ENCODE peak calls at places on chromosomes 4 and X, in seven cellular contexts. V is prostate gland; E is GM20000; G is CD8-positive, alpha-beta T cell; D is GDM1; X is memory B cell; J is RWPE1. B is an unnamed sample.

GRCh38 chr4:113961322-113961698 is 18.1 kb downstream of the ARSJ start:
- DNase-seq in V (no peak), E (no peak), G (no peak), D (no peak), X (no peak), J (peak), B (no peak)

GRCh38 chr4:34939073-34939472 is 1305.2 kb downstream of the ARAP2 start:
- DNase-seq in V (no peak), E (no peak), G (no peak), D (no peak), X (no peak), J (no peak), B (no peak)

GRCh38 chr4:184252136-184253071 is 34.7 kb upstream of the ENPP6 start:
- DNase-seq in V (no peak), E (no peak), G (no peak), D (no peak), X (no peak), J (no peak), B (no peak)

GRCh38 chr4:773214-773613 is 52.7 kb downstream of the CPLX1 start:
- DNase-seq in V (no peak), E (no peak), G (no peak), D (no peak), X (no peak), J (no peak), B (no peak)

GRCh38 chrX:30612250-30612655 is 34.7 kb upstream of the TASL start:
- DNase-seq in V (no peak), E (no peak), G (no peak), D (no peak), X (no peak), J (no peak), B (no peak)

GRCh38 chr4:101020956-101021355 is 326.4 kb downstream of the PPP3CA start:
- DNase-seq in V (no peak), E (peak), G (no peak), D (peak), X (no peak), J (peak), B (no peak)

GRCh38 chrX:134020910-134021309 is 35.5 kb upstream of the GPC3 start:
- DNase-seq in V (no peak), E (no peak), G (no peak), D (no peak), X (no peak), J (no peak), B (no peak)

GRCh38 chrX:13697440-13697839 is 8.5 kb downstream of the RAB9A start:
- DNase-seq in V (no peak), E (peak), G (no peak), D (no peak), X (peak), J (no peak), B (no peak)

GRCh38 chr4:6272863-6273660 is 3.4 kb downstream of the WFS1 start:
- DNase-seq in V (no peak), E (no peak), G (no peak), D (no peak), X (no peak), J (peak), B (no peak)

GRCh38 chrX:153905481-153906095 is 1.1 kb downstream of the AVPR2 start:
- DNase-seq in V (no peak), E (no peak), G (no peak), D (no peak), X (no peak), J (no peak), B (no peak)

GRCh38 chr4:99651811-99652545 is 5.7 kb downstream of the C4orf54 start:
- DNase-seq in V (no peak), E (no peak), G (no peak), D (no peak), X (no peak), J (no peak), B (no peak)

GRCh38 chr4:122777846-122778501 is 45.5 kb downstream of the BBS12 start:
- DNase-seq in V (no peak), E (no peak), G (no peak), D (no peak), X (no peak), J (no peak), B (no peak)

GRCh38 chr4:998096-998691 is 5.0 kb upstream of the SLC26A1 start:
- DNase-seq in V (no peak), E (no peak), G (no peak), D (no peak), X (no peak), J (no peak), B (no peak)

GRCh38 chrX:119579414-119579813 is 5.1 kb downstream of the UBE2A start:
- DNase-seq in V (no peak), E (no peak), G (no peak), D (no peak), X (peak), J (no peak), B (no peak)

GRCh38 chrX:124033821-124034220 is 72.3 kb downstream of the STAG2 start:
- DNase-seq in V (no peak), E (no peak), G (no peak), D (no peak), X (no peak), J (no peak), B (no peak)

GRCh38 chr4:38873290-38873949 is 5.8 kb downstream of the FAM114A1 start:
- DNase-seq in V (no peak), E (no peak), G (no peak), D (peak), X (no peak), J (no peak), B (no peak)

GRCh38 chr4:148170408-148171385 is 271.5 kb downstream of the NR3C2 start:
- DNase-seq in V (no peak), E (no peak), G (no peak), D (no peak), X (no peak), J (peak), B (no peak)

GRCh38 chr4:122914938-122915337 is 7.5 kb downstream of the NUDT6 start:
- DNase-seq in V (no peak), E (no peak), G (no peak), D (no peak), X (no peak), J (no peak), B (no peak)

GRCh38 chrX:132968282-132968681 is 9.9 kb upstream of the HS6ST2 start:
- DNase-seq in V (no peak), E (no peak), G (no peak), D (no peak), X (no peak), J (no peak), B (no peak)

GRCh38 chr4:128461300-128462103 is 173.9 kb upstream of the PGRMC2 start:
- DNase-seq in V (no peak), E (no peak), G (no peak), D (no peak), X (no peak), J (no peak), B (no peak)

GRCh38 chrX:15679246-15679645 is 14.6 kb upstream of the CLTRN start:
- DNase-seq in V (no peak), E (no peak), G (no peak), D (no peak), X (no peak), J (no peak), B (no peak)

GRCh38 chrX:81489987-81490386 is 288.1 kb downstream of the SH3BGRL start:
- DNase-seq in V (no peak), E (no peak), G (no peak), D (no peak), X (no peak), J (no peak), B (peak)

GRCh38 chr4:132526652-132527051 is 622.4 kb upstream of the PCDH10 start:
- DNase-seq in V (no peak), E (no peak), G (no peak), D (no peak), X (no peak), J (no peak), B (no peak)

GRCh38 chr4:54332577-54332976 is 103.5 kb downstream of the PDGFRA start:
- DNase-seq in V (no peak), E (no peak), G (no peak), D (no peak), X (no peak), J (no peak), B (no peak)

GRCh38 chr4:121688261-121688660 is 8.5 kb downstream of the ANXA5 start:
- DNase-seq in V (no peak), E (no peak), G (no peak), D (no peak), X (no peak), J (no peak), B (no peak)

GRCh38 chr4:31442236-31442635 is 722.1 kb downstream of the PCDH7 start:
- DNase-seq in V (no peak), E (no peak), G (no peak), D (no peak), X (no peak), J (no peak), B (no peak)

GRCh38 chr4:55752810-55753209 is 66.8 kb upstream of the EXOC1L start:
- DNase-seq in V (no peak), E (no peak), G (no peak), D (no peak), X (no peak), J (no peak), B (peak)

GRCh38 chr4:24321151-24321550 is 263.2 kb downstream of the DHX15 start:
- DNase-seq in V (no peak), E (no peak), G (no peak), D (no peak), X (no peak), J (peak), B (no peak)